ENCODE peak calls at places on chromosomes 4 and X, in nine cellular contexts. One of them, this sample, is unnamed.

GRCh38 chr4:48831532-48832015 is 686 bp downstream of the OCIAD1 start:
- DNase-seq in cardiac muscle cell: no peak
- DNase-seq in PC-9: no peak
- DNase-seq in activated CD8-positive, alpha-beta T cell treated with anti-CD3 and anti-CD28 coated beads for 36 hours: no peak
- DNase-seq in G401: no peak
- DNase-seq in BE2C: no peak
- DNase-seq in CD14-positive monocyte: no peak
- DNase-seq in caudate nucleus: no peak
- DNase-seq in T-helper 17 cell: no peak
- DNase-seq in this sample: no peak

GRCh38 chr4:118277243-118277642 is 75.6 kb downstream of the PRSS12 start:
- DNase-seq in cardiac muscle cell: no peak
- DNase-seq in PC-9: no peak
- DNase-seq in activated CD8-positive, alpha-beta T cell treated with anti-CD3 and anti-CD28 coated beads for 36 hours: no peak
- DNase-seq in G401: no peak
- DNase-seq in BE2C: no peak
- DNase-seq in CD14-positive monocyte: no peak
- DNase-seq in caudate nucleus: no peak
- DNase-seq in T-helper 17 cell: no peak
- DNase-seq in this sample: no peak

GRCh38 chr4:184349283-184350039 is 124.9 kb downstream of the IRF2 start:
- DNase-seq in cardiac muscle cell: no peak
- DNase-seq in PC-9: no peak
- DNase-seq in activated CD8-positive, alpha-beta T cell treated with anti-CD3 and anti-CD28 coated beads for 36 hours: no peak
- DNase-seq in G401: no peak
- DNase-seq in BE2C: no peak
- DNase-seq in CD14-positive monocyte: peak
- DNase-seq in caudate nucleus: no peak
- DNase-seq in T-helper 17 cell: no peak
- DNase-seq in this sample: no peak

GRCh38 chrX:136112286-136112685 is 35.0 kb upstream of the FHL1 start:
- DNase-seq in cardiac muscle cell: no peak
- DNase-seq in PC-9: no peak
- DNase-seq in activated CD8-positive, alpha-beta T cell treated with anti-CD3 and anti-CD28 coated beads for 36 hours: no peak
- DNase-seq in G401: no peak
- DNase-seq in BE2C: no peak
- DNase-seq in CD14-positive monocyte: no peak
- DNase-seq in caudate nucleus: no peak
- DNase-seq in T-helper 17 cell: no peak
- DNase-seq in this sample: no peak

GRCh38 chr4:139875456-139875855 is 209.8 kb downstream of the MGST2 start:
- DNase-seq in cardiac muscle cell: no peak
- DNase-seq in PC-9: no peak
- DNase-seq in activated CD8-positive, alpha-beta T cell treated with anti-CD3 and anti-CD28 coated beads for 36 hours: no peak
- DNase-seq in G401: peak
- DNase-seq in BE2C: no peak
- DNase-seq in CD14-positive monocyte: no peak
- DNase-seq in caudate nucleus: no peak
- DNase-seq in T-helper 17 cell: no peak
- DNase-seq in this sample: peak

GRCh38 chr4:124025423-124025822 is 628.8 kb downstream of the SPRY1 start:
- DNase-seq in cardiac muscle cell: no peak
- DNase-seq in PC-9: no peak
- DNase-seq in activated CD8-positive, alpha-beta T cell treated with anti-CD3 and anti-CD28 coated beads for 36 hours: no peak
- DNase-seq in G401: no peak
- DNase-seq in BE2C: no peak
- DNase-seq in CD14-positive monocyte: no peak
- DNase-seq in caudate nucleus: no peak
- DNase-seq in T-helper 17 cell: no peak
- DNase-seq in this sample: no peak

GRCh38 chr4:5632571-5632970 is 75.8 kb downstream of the EVC2 start:
- DNase-seq in cardiac muscle cell: no peak
- DNase-seq in PC-9: no peak
- DNase-seq in activated CD8-positive, alpha-beta T cell treated with anti-CD3 and anti-CD28 coated beads for 36 hours: no peak
- DNase-seq in G401: no peak
- DNase-seq in BE2C: no peak
- DNase-seq in CD14-positive monocyte: no peak
- DNase-seq in caudate nucleus: no peak
- DNase-seq in T-helper 17 cell: no peak
- DNase-seq in this sample: no peak

GRCh38 chrX:45454235-45454634 is 253.6 kb upstream of the DIPK2B start:
- DNase-seq in cardiac muscle cell: no peak
- DNase-seq in PC-9: no peak
- DNase-seq in activated CD8-positive, alpha-beta T cell treated with anti-CD3 and anti-CD28 coated beads for 36 hours: no peak
- DNase-seq in G401: no peak
- DNase-seq in BE2C: no peak
- DNase-seq in CD14-positive monocyte: no peak
- DNase-seq in caudate nucleus: no peak
- DNase-seq in T-helper 17 cell: no peak
- DNase-seq in this sample: no peak

GRCh38 chr4:6472387-6473263 is at the start of gene PPP2R2C:
- DNase-seq in cardiac muscle cell: no peak
- DNase-seq in PC-9: no peak
- DNase-seq in activated CD8-positive, alpha-beta T cell treated with anti-CD3 and anti-CD28 coated beads for 36 hours: no peak
- DNase-seq in G401: peak
- DNase-seq in BE2C: peak
- DNase-seq in CD14-positive monocyte: no peak
- DNase-seq in caudate nucleus: no peak
- DNase-seq in T-helper 17 cell: no peak
- DNase-seq in this sample: peak

GRCh38 chrX:340121-340520 is 21.5 kb upstream of the GTPBP6 start:
- DNase-seq in cardiac muscle cell: no peak
- DNase-seq in PC-9: no peak
- DNase-seq in activated CD8-positive, alpha-beta T cell treated with anti-CD3 and anti-CD28 coated beads for 36 hours: no peak
- DNase-seq in G401: no peak
- DNase-seq in BE2C: no peak
- DNase-seq in CD14-positive monocyte: no peak
- DNase-seq in caudate nucleus: no peak
- DNase-seq in T-helper 17 cell: no peak
- DNase-seq in this sample: no peak

GRCh38 chrX:75746891-75747639 is 38.0 kb downstream of the MAGEE2 start:
- DNase-seq in cardiac muscle cell: peak
- DNase-seq in PC-9: no peak
- DNase-seq in activated CD8-positive, alpha-beta T cell treated with anti-CD3 and anti-CD28 coated beads for 36 hours: peak
- DNase-seq in G401: peak
- DNase-seq in BE2C: peak
- DNase-seq in CD14-positive monocyte: no peak
- DNase-seq in caudate nucleus: peak
- DNase-seq in T-helper 17 cell: peak
- DNase-seq in this sample: peak

GRCh38 chr4:98720871-98721480 is 62.6 kb upstream of the TSPAN5 start:
- DNase-seq in cardiac muscle cell: no peak
- DNase-seq in PC-9: peak
- DNase-seq in activated CD8-positive, alpha-beta T cell treated with anti-CD3 and anti-CD28 coated beads for 36 hours: no peak
- DNase-seq in G401: no peak
- DNase-seq in BE2C: no peak
- DNase-seq in CD14-positive monocyte: no peak
- DNase-seq in caudate nucleus: no peak
- DNase-seq in T-helper 17 cell: no peak
- DNase-seq in this sample: no peak

This sample was measured in cerebellum.